ENCODE peak calls at places on chromosomes 4 and X, in four cellular contexts. H is colonic mucosa, Z is left cardiac atrium, N is left ventricle myocardium inferior. P is an unnamed sample.
A peak's percentile ranks its signal among the peaks of the same experiment; 100 is the strongest.

GRCh38 chr4:39698424-39699009 is 581 bp downstream of the UBE2K start:
- DNase-seq in H (peak; percentile 68), Z (peak; percentile 51), N (peak; percentile 44), P (peak; percentile 56)

GRCh38 chrX:36909584-36909983 is 98.6 kb upstream of the FAM47C start:
- DNase-seq in H (no peak), Z (no peak), N (no peak), P (no peak)

GRCh38 chr4:184280591-184281071 is 63.0 kb upstream of the ENPP6 start:
- DNase-seq in H (no peak), Z (no peak), N (no peak), P (no peak)

GRCh38 chrX:119885554-119886428 is 9.9 kb upstream of the AKAP14 start:
- DNase-seq in H (peak; percentile 29), Z (no peak), N (no peak), P (no peak)

GRCh38 chr4:75660491-75660890 is 12.7 kb downstream of the G3BP2 start:
- DNase-seq in H (no peak), Z (no peak), N (no peak), P (no peak)

GRCh38 chr4:176376032-176376614 is 56.4 kb downstream of the SPCS3 start:
- DNase-seq in H (no peak), Z (no peak), N (no peak), P (no peak)

GRCh38 chr4:119692001-119692400 is 63.4 kb upstream of the PDE5A start:
- DNase-seq in H (no peak), Z (no peak), N (no peak), P (peak; percentile 18)

GRCh38 chr4:6901669-6902317 is 7.8 kb upstream of the TBC1D14 start:
- DNase-seq in H (no peak), Z (no peak), N (no peak), P (no peak)

GRCh38 chr4:184911310-184911709 is 85.5 kb upstream of the ACSL1 start:
- DNase-seq in H (peak; percentile 52), Z (no peak), N (no peak), P (no peak)

GRCh38 chrX:7347465-7347864 is 199.5 kb upstream of the PUDP start:
- DNase-seq in H (no peak), Z (no peak), N (no peak), P (no peak)

GRCh38 chr4:118289794-118290193 is 63.0 kb downstream of the PRSS12 start:
- DNase-seq in H (no peak), Z (no peak), N (no peak), P (no peak)

GRCh38 chr4:38869511-38869910 is 1.9 kb downstream of the FAM114A1 start:
- DNase-seq in H (no peak), Z (no peak), N (no peak), P (no peak)

GRCh38 chr4:80215449-80216052 is 18.2 kb downstream of the PRDM8 start:
- DNase-seq in H (no peak), Z (no peak), N (no peak), P (no peak)

GRCh38 chr4:166153539-166153938 is 280.5 kb downstream of the TLL1 start:
- DNase-seq in H (no peak), Z (no peak), N (no peak), P (no peak)